ENCODE peak calls at places on chromosome 14, in seven cellular contexts. One of them, this sample, is unnamed.

GRCh38 chr14:104550340-104550848 is 29.2 kb upstream of the C14orf180 start:
- DNase-seq in retinal pigment epithelial cell: no peak
- DNase-seq in NCI-H1417: peak; percentile 68
- DNase-seq in right lobe of liver: no peak
- DNase-seq in psoas muscle: no peak
- DNase-seq in activated T-cell treated with anti-CD3 and anti-CD28 coated beads, Interleukin-2, amount 50 U/mL, for 1 hour: no peak
- DNase-seq in left colon: no peak
- DNase-seq in this sample: peak; percentile 11

GRCh38 chr14:67831122-67831521 is 11.5 kb downstream of the RAD51B start:
- DNase-seq in retinal pigment epithelial cell: no peak
- DNase-seq in NCI-H1417: no peak
- DNase-seq in right lobe of liver: no peak
- DNase-seq in psoas muscle: no peak
- DNase-seq in activated T-cell treated with anti-CD3 and anti-CD28 coated beads, Interleukin-2, amount 50 U/mL, for 1 hour: no peak
- DNase-seq in left colon: peak; percentile 18
- DNase-seq in this sample: no peak

GRCh38 chr14:69543341-69544249 is 31.1 kb downstream of the CCDC177 start:
- DNase-seq in retinal pigment epithelial cell: no peak
- DNase-seq in NCI-H1417: peak; percentile 83
- DNase-seq in right lobe of liver: no peak
- DNase-seq in psoas muscle: peak; percentile 32
- DNase-seq in activated T-cell treated with anti-CD3 and anti-CD28 coated beads, Interleukin-2, amount 50 U/mL, for 1 hour: no peak
- DNase-seq in left colon: no peak
- DNase-seq in this sample: no peak

GRCh38 chr14:91897121-91897701 is 29.9 kb upstream of the TC2N start:
- DNase-seq in retinal pigment epithelial cell: peak; percentile 81
- DNase-seq in NCI-H1417: peak; percentile 39
- DNase-seq in right lobe of liver: peak; percentile 90
- DNase-seq in psoas muscle: peak; percentile 56
- DNase-seq in activated T-cell treated with anti-CD3 and anti-CD28 coated beads, Interleukin-2, amount 50 U/mL, for 1 hour: no peak
- DNase-seq in left colon: no peak
- DNase-seq in this sample: peak; percentile 88

GRCh38 chr14:76497550-76498484 is 121.9 kb downstream of the ESRRB start:
- DNase-seq in retinal pigment epithelial cell: no peak
- DNase-seq in NCI-H1417: peak; percentile 52
- DNase-seq in right lobe of liver: peak; percentile 31
- DNase-seq in psoas muscle: no peak
- DNase-seq in activated T-cell treated with anti-CD3 and anti-CD28 coated beads, Interleukin-2, amount 50 U/mL, for 1 hour: no peak
- DNase-seq in left colon: no peak
- DNase-seq in this sample: no peak

GRCh38 chr14:31190717-31191263 is 16.8 kb downstream of the HECTD1 start:
- DNase-seq in retinal pigment epithelial cell: no peak
- DNase-seq in NCI-H1417: no peak
- DNase-seq in right lobe of liver: no peak
- DNase-seq in psoas muscle: no peak
- DNase-seq in activated T-cell treated with anti-CD3 and anti-CD28 coated beads, Interleukin-2, amount 50 U/mL, for 1 hour: no peak
- DNase-seq in left colon: no peak
- DNase-seq in this sample: no peak

GRCh38 chr14:69845787-69846186 is 33.4 kb upstream of the SMOC1 start:
- DNase-seq in retinal pigment epithelial cell: no peak
- DNase-seq in NCI-H1417: peak; percentile 63
- DNase-seq in right lobe of liver: peak; percentile 63
- DNase-seq in psoas muscle: no peak
- DNase-seq in activated T-cell treated with anti-CD3 and anti-CD28 coated beads, Interleukin-2, amount 50 U/mL, for 1 hour: no peak
- DNase-seq in left colon: no peak
- DNase-seq in this sample: no peak

GRCh38 chr14:85221832-85222231 is 308.1 kb upstream of the FLRT2 start:
- DNase-seq in retinal pigment epithelial cell: no peak
- DNase-seq in NCI-H1417: peak; percentile 11
- DNase-seq in right lobe of liver: no peak
- DNase-seq in psoas muscle: no peak
- DNase-seq in activated T-cell treated with anti-CD3 and anti-CD28 coated beads, Interleukin-2, amount 50 U/mL, for 1 hour: no peak
- DNase-seq in left colon: no peak
- DNase-seq in this sample: no peak

GRCh38 chr14:94483729-94484275 is 7.8 kb upstream of the SERPINA9 start:
- DNase-seq in retinal pigment epithelial cell: no peak
- DNase-seq in NCI-H1417: no peak
- DNase-seq in right lobe of liver: no peak
- DNase-seq in psoas muscle: no peak
- DNase-seq in activated T-cell treated with anti-CD3 and anti-CD28 coated beads, Interleukin-2, amount 50 U/mL, for 1 hour: no peak
- DNase-seq in left colon: no peak
- DNase-seq in this sample: no peak

This sample was measured in left lobe of liver.